ENCODE peak calls at places on chromosome 11, in four cellular contexts. T is hippocampal formation, P is ACHN, G is MV-4-11. Z is an unnamed sample.

GRCh38 chr11:44446996-44447771 is 118.3 kb upstream of the CD82 start:
- DNase-seq in T (no peak), P (no peak), G (no peak), Z (no peak)

GRCh38 chr11:99822846-99823565 is 802.3 kb downstream of the CNTN5 start:
- DNase-seq in T (no peak), P (no peak), G (no peak), Z (no peak)

GRCh38 chr11:20363500-20364411 is at the start of gene HTATIP2:
- DNase-seq in T (peak; percentile 70), P (peak; percentile 44), G (peak; percentile 39), Z (peak; percentile 68)

GRCh38 chr11:12687740-12688139 is 13.5 kb downstream of the TEAD1 start:
- DNase-seq in T (no peak), P (no peak), G (no peak), Z (no peak)

GRCh38 chr11:78731008-78731407 is 156.3 kb upstream of the NARS2 start:
- DNase-seq in T (no peak), P (no peak), G (no peak), Z (no peak)

GRCh38 chr11:78784321-78785061 is 209.8 kb upstream of the NARS2 start:
- DNase-seq in T (no peak), P (no peak), G (no peak), Z (peak; percentile 68)

GRCh38 chr11:69122642-69123431 is 32.9 kb upstream of the SMIM38 start:
- DNase-seq in T (no peak), P (peak; percentile 91), G (no peak), Z (peak; percentile 93)

GRCh38 chr11:35953081-35953480 is 9.2 kb downstream of the LDLRAD3 start:
- DNase-seq in T (peak; percentile 50), P (no peak), G (no peak), Z (no peak)

GRCh38 chr11:102666331-102666957 is 39.1 kb downstream of the MMP27 start:
- DNase-seq in T (peak; percentile 38), P (peak; percentile 59), G (peak; percentile 51), Z (peak; percentile 70)

GRCh38 chr11:69359735-69360470 is 65.9 kb downstream of the MYEOV start:
- DNase-seq in T (no peak), P (no peak), G (no peak), Z (no peak)

GRCh38 chr11:104547996-104548661 is 350.1 kb downstream of the CASP12 start:
- DNase-seq in T (no peak), P (peak; percentile 3), G (no peak), Z (no peak)

GRCh38 chr11:35980646-35981402 is 37.0 kb downstream of the LDLRAD3 start:
- DNase-seq in T (no peak), P (no peak), G (peak; percentile 51), Z (no peak)

GRCh38 chr11:111336582-111337256 is 38.4 kb downstream of the POU2AF3 start:
- DNase-seq in T (no peak), P (no peak), G (no peak), Z (peak; percentile 72)

GRCh38 chr11:102318469-102318868 is 1.2 kb downstream of the BIRC3 start:
- DNase-seq in T (no peak), P (peak; percentile 88), G (no peak), Z (no peak)

GRCh38 chr11:58796333-58797049 is 48.0 kb downstream of the GLYATL2 start:
- DNase-seq in T (no peak), P (no peak), G (no peak), Z (peak; percentile 11)

GRCh38 chr11:45216031-45216430 is 69.6 kb downstream of the PRDM11 start:
- DNase-seq in T (no peak), P (no peak), G (no peak), Z (no peak)

GRCh38 chr11:116773203-116774112 is 671 bp upstream of the BUD13 start:
- DNase-seq in T (no peak), P (peak; percentile 30), G (peak; percentile 81), Z (no peak)

GRCh38 chr11:117146521-117146920 is 2.4 kb downstream of the PAFAH1B2 start:
- DNase-seq in T (no peak), P (no peak), G (peak; percentile 24), Z (no peak)

GRCh38 chr11:65298131-65298535 is 16.5 kb upstream of the CDC42EP2 start:
- DNase-seq in T (peak; percentile 49), P (no peak), G (no peak), Z (no peak)

GRCh38 chr11:45333506-45333971 is 47.4 kb upstream of the SYT13 start:
- DNase-seq in T (no peak), P (no peak), G (peak; percentile 40), Z (peak; percentile 41)

GRCh38 chr11:56890584-56891305 is 98.0 kb upstream of the OR5AK2 start:
- DNase-seq in T (no peak), P (no peak), G (no peak), Z (no peak)

GRCh38 chr11:119108151-119108856 is 1.2 kb downstream of the C2CD2L start:
- DNase-seq in T (peak; percentile 3), P (peak; percentile 41), G (peak; percentile 53), Z (peak; percentile 17)

GRCh38 chr11:115580416-115580815 is 76.2 kb upstream of the CADM1 start:
- DNase-seq in T (no peak), P (no peak), G (peak; percentile 13), Z (no peak)

GRCh38 chr11:11135820-11136476 is 217.1 kb downstream of the CSNK2A3 start:
- DNase-seq in T (no peak), P (no peak), G (no peak), Z (no peak)

GRCh38 chr11:132784441-132784840 is 747.9 kb downstream of the OPCML start:
- DNase-seq in T (no peak), P (no peak), G (no peak), Z (no peak)

GRCh38 chr11:85685820-85686459 is at the start of gene CCDC89:
- DNase-seq in T (peak; percentile 85), P (peak; percentile 96), G (no peak), Z (peak; percentile 98)

GRCh38 chr11:69102732-69103615 is 52.8 kb upstream of the SMIM38 start:
- DNase-seq in T (no peak), P (no peak), G (no peak), Z (no peak)

GRCh38 chr11:60786811-60787567 is 1.9 kb downstream of the MS4A10 start:
- DNase-seq in T (no peak), P (no peak), G (no peak), Z (peak; percentile 51)

GRCh38 chr11:124867700-124868099 is 2.5 kb downstream of the ROBO3 start:
- DNase-seq in T (no peak), P (peak; percentile 45), G (no peak), Z (peak; percentile 62)

GRCh38 chr11:114321621-114322257 is 25.5 kb downstream of the NNMT start:
- DNase-seq in T (no peak), P (peak; percentile 53), G (no peak), Z (peak; percentile 72)

GRCh38 chr11:35662061-35662648 is 420 bp upstream of the TRIM44 start:
- DNase-seq in T (peak; percentile 64), P (peak; percentile 20), G (no peak), Z (peak; percentile 7)

GRCh38 chr11:63489879-63490278 is 1.1 kb downstream of the PLAAT5 start:
- DNase-seq in T (no peak), P (no peak), G (no peak), Z (no peak)

GRCh38 chr11:27391336-27392015 is 28.5 kb upstream of the CCDC34 start:
- DNase-seq in T (no peak), P (no peak), G (no peak), Z (no peak)

GRCh38 chr11:991711-992307 is 44.7 kb downstream of the MUC6 start:
- DNase-seq in T (no peak), P (no peak), G (no peak), Z (no peak)

GRCh38 chr11:131943296-131943695 is 572.9 kb downstream of the NTM start:
- DNase-seq in T (no peak), P (no peak), G (no peak), Z (no peak)

GRCh38 chr11:128905345-128906184 is 14.4 kb downstream of the KCNJ5 start:
- DNase-seq in T (no peak), P (peak; percentile 67), G (no peak), Z (peak; percentile 73)

GRCh38 chr11:61577383-61578118 is 3.3 kb downstream of the SYT7 start:
- DNase-seq in T (no peak), P (peak; percentile 19), G (no peak), Z (no peak)

Z was measured in GM03348.